ENCODE peak calls at places on chromosomes 13 and 19, in four cellular contexts. W is GM12878, E is K562, C is GM12891. M is an unnamed sample.

GRCh38 chr19:13363235-13363634 is 143.0 kb downstream of the CACNA1A start:
- DNase-seq in E (no peak), W (no peak), C (no peak), M (no peak)

GRCh38 chr13:75414036-75414827 is 67.7 kb downstream of the TBC1D4 start:
- DNase-seq in C (no peak), E (no peak), W (no peak), M (no peak)

GRCh38 chr19:45114116-45114515 is 21.1 kb downstream of the PPP1R37 start:
- DNase-seq in E (no peak), C (no peak), W (no peak), M (peak; percentile 47)

GRCh38 chr19:8361921-8362793 is 1.8 kb upstream of the ANGPTL4 start:
- DNase-seq in E (no peak), W (no peak), C (no peak), M (no peak)

GRCh38 chr13:59445812-59446211 is 717.9 kb downstream of the DIAPH3 start:
- DNase-seq in E (no peak), C (no peak), W (no peak), M (no peak)

GRCh38 chr13:91347996-91348905 is 764 bp downstream of the MIR17HG start:
- DNase-seq in E (peak; percentile 88), W (no peak), C (peak; percentile 45), M (peak; percentile 18)

GRCh38 chr19:10763828-10764339 is 46.0 kb downstream of the DNM2 start:
- DNase-seq in W (no peak), C (no peak), E (no peak), M (no peak)

GRCh38 chr19:54517483-54517882 is 14.9 kb downstream of the LAIR2 start:
- DNase-seq in C (peak; percentile 47), W (no peak), E (peak; percentile 73), M (peak; percentile 43)

GRCh38 chr13:22168437-22168836 is 497.6 kb downstream of the FGF9 start:
- DNase-seq in C (no peak), E (no peak), W (no peak), M (no peak)

GRCh38 chr13:102846261-102847015 is 606 bp downstream of the ERCC5 start:
- DNase-seq in C (no peak), W (no peak), E (no peak), M (no peak)

GRCh38 chr13:109785141-109785891 is 1.1 kb downstream of the IRS2 start:
- DNase-seq in C (no peak), E (no peak), W (no peak), M (no peak)

GRCh38 chr13:28819046-28819747 is 942 bp upstream of the MTUS2 start:
- DNase-seq in E (no peak), C (no peak), W (no peak), M (no peak)
- TF ChIP-seq SPI1 in E (no peak), C (no peak), W (no peak), M (no peak)

GRCh38 chr13:52029569-52029968 is 5.1 kb downstream of the UTP14C start:
- DNase-seq in C (no peak), E (no peak), W (no peak), M (no peak)

GRCh38 chr13:52027832-52028231 is 3.3 kb downstream of the UTP14C start:
- DNase-seq in E (no peak), W (no peak), C (no peak), M (no peak)

GRCh38 chr13:52024481-52024880 is at the start of gene UTP14C:
- DNase-seq in C (no peak), E (no peak), W (no peak), M (no peak)

GRCh38 chr13:52025475-52026245 is 1.2 kb downstream of the UTP14C start:
- DNase-seq in E (no peak), C (no peak), W (no peak), M (no peak)

GRCh38 chr13:52026246-52026626 is 1.7 kb downstream of the UTP14C start:
- DNase-seq in E (no peak), C (no peak), W (no peak), M (no peak)
- TF ChIP-seq SPI1 in E (no peak), C (no peak), W (no peak), M (no peak)

DNA sequence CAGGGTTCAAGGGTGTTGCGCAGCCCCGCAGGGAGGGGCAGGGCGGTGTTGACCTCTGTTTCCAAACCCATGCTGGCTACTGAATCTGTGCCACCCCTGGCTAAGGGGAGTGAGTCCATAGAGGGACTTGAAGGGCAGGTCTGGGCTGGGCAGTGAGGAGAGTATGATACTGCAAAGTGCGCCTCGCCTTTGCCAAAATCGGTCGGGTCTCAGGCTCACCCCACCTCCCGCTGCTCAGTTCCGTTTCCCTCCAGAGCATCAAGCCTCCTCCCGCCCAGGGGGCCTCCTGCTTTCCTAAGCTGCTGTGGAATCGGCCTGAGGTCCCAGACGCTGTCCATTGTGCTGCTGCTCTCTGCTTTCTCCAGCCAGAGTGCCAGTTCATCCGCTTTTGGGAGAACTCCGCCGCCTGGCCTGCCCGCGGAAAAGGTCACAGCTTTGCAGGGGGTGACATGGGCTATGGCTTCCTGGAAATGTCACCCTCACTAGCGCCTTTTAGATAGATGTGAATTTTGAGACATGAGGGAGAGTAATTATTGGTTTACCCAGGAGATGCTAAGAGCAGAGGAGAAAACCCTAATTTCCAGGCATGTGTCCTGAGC is 1418.4 kb downstream of the UQCRFS1 start:
- DNase-seq in E (peak; percentile 24), W (no peak), C (peak; percentile 17), M (peak; percentile 58)
- TF ChIP-seq SPI1 in E (no peak), W (peak; percentile 25), C (peak; percentile 16), M (no peak)

GRCh38 chr13:73039201-73040108 is 19.4 kb upstream of the KLF5 start:
- DNase-seq in C (no peak), E (no peak), W (no peak), M (no peak)

GRCh38 chr13:73040968-73041580 is 17.7 kb upstream of the KLF5 start:
- DNase-seq in E (no peak), C (no peak), W (no peak), M (no peak)

GRCh38 chr13:73040479-73040878 is 18.3 kb upstream of the KLF5 start:
- DNase-seq in E (no peak), W (no peak), C (no peak), M (peak; percentile 10)

DNA sequence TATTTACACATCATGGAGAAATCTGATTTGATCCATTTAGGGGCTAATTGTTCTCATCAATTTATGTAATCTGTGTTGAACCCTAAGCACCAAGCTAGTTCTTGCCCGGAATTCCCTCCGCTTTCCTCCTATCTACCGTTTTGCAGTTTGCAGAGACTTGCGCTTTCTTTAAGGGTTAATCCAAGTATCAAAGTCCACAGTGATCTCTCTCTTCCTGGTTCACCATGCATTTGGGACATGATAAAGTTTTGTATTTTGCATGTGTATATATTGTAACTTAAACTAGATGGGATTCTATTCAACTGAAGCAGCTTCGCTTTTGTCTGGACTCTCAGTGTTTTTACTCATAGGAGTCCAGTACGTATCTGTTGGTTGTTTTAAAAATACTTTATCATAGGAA is 13.8 kb upstream of the KLF5 start:
- DNase-seq in W (no peak), C (no peak), E (no peak), M (no peak)
- TF ChIP-seq SPI1 in W (no peak), C (no peak), E (no peak), M (no peak)

DNA sequence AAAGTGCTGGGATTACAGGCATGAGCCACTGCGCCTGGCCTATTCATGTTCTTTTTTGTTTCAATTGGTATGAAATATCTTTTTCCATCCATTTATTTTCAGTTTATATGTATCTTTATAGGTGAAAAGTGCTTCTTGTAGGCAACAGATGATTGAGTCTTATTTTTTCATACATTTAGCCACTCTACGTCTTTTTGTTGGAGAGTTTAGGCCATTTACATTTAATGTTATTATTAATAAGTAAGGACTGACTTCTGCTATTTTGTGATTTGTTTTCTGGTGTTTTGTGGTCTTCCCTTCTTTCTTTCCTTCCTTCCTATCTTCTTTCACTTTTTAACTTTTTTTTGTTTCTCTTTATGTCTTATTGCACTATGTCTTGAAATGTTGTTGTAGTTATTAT is 16.7 kb upstream of the KBTBD7 start:
- DNase-seq in E (no peak), W (no peak), C (no peak), M (no peak)
- TF ChIP-seq SPI1 in E (no peak), W (no peak), C (no peak), M (no peak)

DNA sequence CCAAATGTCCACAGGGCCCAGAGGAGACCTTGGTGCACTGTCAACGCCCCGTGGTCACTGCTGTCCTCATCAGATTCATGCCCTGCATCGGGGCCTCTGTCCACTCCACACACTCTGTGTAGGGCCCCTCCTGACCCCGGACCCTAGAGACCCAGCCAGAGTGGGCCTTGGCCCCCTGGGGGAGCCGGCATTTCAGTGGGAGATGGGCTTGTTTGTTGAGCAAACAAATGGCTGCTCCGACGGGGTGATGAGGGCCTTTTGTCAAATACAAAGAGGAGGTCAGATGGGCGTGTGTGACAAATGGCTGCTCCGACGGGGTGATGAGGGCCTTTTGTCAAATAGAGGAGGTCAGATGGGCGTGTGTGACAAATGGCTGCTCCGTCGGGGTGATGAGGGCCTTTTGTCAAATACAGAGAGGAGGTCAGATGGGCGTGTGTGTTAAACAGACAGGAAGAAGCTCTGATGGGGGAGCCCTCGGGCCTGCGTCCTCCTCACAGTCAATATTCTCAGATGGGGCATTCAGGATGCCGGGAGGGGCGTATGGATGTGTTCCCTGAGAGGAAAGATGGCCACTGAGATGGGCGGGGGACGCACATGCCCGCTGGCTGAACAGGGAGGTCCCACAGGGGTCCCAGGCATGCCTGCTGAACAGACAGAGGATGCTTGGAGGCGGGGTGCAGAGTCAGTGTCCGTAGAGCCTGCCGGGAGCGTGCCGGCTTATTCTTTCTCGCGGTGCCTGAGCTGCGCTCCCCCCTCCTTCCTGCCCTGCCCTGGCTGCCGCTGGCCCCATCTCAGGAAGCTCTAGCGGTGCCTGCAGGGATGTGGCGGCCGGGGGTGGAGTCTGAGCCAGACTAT is 36.3 kb downstream of the SMIM24 start:
- DNase-seq in W (no peak), E (no peak), C (no peak), M (no peak)
- TF ChIP-seq SPI1 in W (no peak), E (no peak), C (no peak), M (no peak)

DNA sequence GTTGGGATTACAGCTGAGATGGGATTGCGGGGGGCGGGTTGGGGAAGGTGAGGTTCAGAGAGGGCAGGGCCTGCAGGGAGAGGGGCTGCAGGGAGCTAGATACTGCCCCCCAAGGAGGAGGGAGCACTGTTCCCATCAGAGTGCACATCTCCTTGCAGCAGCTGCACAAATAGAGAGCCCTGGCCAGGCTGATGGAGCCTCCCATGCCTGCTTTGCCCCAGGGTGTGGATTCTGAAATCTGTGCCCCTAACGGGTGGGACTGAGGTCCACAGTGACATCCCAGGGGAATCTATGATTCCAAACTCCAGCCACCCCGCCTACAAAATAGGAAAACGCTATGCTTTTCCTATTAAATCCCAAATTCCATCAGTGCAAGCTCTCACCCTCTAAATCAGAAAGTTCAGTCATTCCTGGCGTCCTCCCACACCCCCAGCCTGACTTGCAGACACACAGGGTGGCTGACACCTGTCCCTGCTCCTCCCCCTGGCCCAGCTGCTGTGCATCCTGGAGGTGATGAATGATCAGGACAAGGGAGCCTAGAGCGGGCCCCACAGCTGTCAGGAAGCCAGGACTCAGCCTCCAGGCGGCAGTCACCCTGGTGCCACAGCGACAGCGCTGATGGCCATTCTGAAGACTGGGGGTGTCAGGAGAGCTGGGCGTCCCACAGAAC is 6.3 kb upstream of the CEACAM21 start:
- DNase-seq in C (no peak), E (no peak), W (no peak), M (no peak)
- TF ChIP-seq SPI1 in C (no peak), E (no peak), W (no peak), M (no peak)

GRCh38 chr13:100300213-100300612 is 211.3 kb downstream of the PCCA start:
- DNase-seq in E (no peak), C (no peak), W (no peak), M (no peak)

GRCh38 chr13:100297413-100297812 is 208.5 kb downstream of the PCCA start:
- DNase-seq in C (no peak), W (no peak), E (no peak), M (no peak)

GRCh38 chr13:100298691-100299090 is 209.8 kb downstream of the PCCA start:
- DNase-seq in E (no peak), W (no peak), C (no peak), M (no peak)

GRCh38 chr13:100300708-100301107 is 211.8 kb downstream of the PCCA start:
- DNase-seq in W (no peak), C (no peak), E (no peak), M (no peak)

GRCh38 chr13:100298116-100298681 is 209.3 kb downstream of the PCCA start:
- DNase-seq in W (no peak), C (no peak), E (no peak), M (no peak)
- TF ChIP-seq SPI1 in W (no peak), C (no peak), E (no peak), M (no peak)